ENCODE peak calls at places on chromosomes 7 and 10, in nine cellular contexts. One of them, this sample, is unnamed. For H3K4me1, the result is how much of the 10 kb centered on the place peaks cover.

GRCh38 chr10:69232736-69233135 is 12.6 kb downstream of the HKDC1 start:
- DNase-seq in transverse colon: peak
- DNase-seq in spleen: peak
- DNase-seq in HCT116: no peak
- DNase-seq in GM12878: no peak
- DNase-seq in tibial nerve: no peak
- DNase-seq in IMR-90: no peak
- DNase-seq in right lobe of liver: no peak
- DNase-seq in uterus: no peak
- DNase-seq in this sample: no peak

GRCh38 chr7:105691692-105692564 is 110.6 kb upstream of the EFCAB10 start:
- DNase-seq in GM12878: no peak
- DNase-seq in IMR-90: peak
- DNase-seq in right lobe of liver: peak
- DNase-seq in spleen: peak
- DNase-seq in uterus: peak
- DNase-seq in HCT116: no peak
- DNase-seq in tibial nerve: peak
- DNase-seq in transverse colon: peak
- DNase-seq in this sample: peak

GRCh38 chr10:119543814-119544642 is 1.5 kb upstream of the RGS10 start:
- DNase-seq in tibial nerve: no peak
- DNase-seq in IMR-90: no peak
- DNase-seq in uterus: peak
- DNase-seq in spleen: no peak
- DNase-seq in HCT116: no peak
- DNase-seq in GM12878: no peak
- DNase-seq in right lobe of liver: no peak
- DNase-seq in transverse colon: no peak
- DNase-seq in this sample: no peak

GRCh38 chr10:77393821-77394501 is 243.6 kb downstream of the KCNMA1 start:
- DNase-seq in right lobe of liver: no peak
- DNase-seq in spleen: no peak
- DNase-seq in transverse colon: no peak
- DNase-seq in GM12878: no peak
- DNase-seq in uterus: peak
- DNase-seq in IMR-90: no peak
- DNase-seq in HCT116: no peak
- DNase-seq in tibial nerve: no peak
- DNase-seq in this sample: no peak

GRCh38 chr10:130984686-130985085 is 326.8 kb downstream of the TCERG1L start:
- DNase-seq in tibial nerve: no peak
- DNase-seq in uterus: no peak
- DNase-seq in spleen: no peak
- DNase-seq in GM12878: no peak
- DNase-seq in IMR-90: no peak
- DNase-seq in HCT116: no peak
- DNase-seq in right lobe of liver: no peak
- DNase-seq in transverse colon: no peak
- DNase-seq in this sample: no peak

GRCh38 chr7:139669106-139670061 is 108.4 kb downstream of the HIPK2 start:
- DNase-seq in IMR-90: no peak
- DNase-seq in HCT116: no peak
- DNase-seq in tibial nerve: no peak
- DNase-seq in GM12878: no peak
- DNase-seq in transverse colon: no peak
- DNase-seq in uterus: no peak
- DNase-seq in right lobe of liver: no peak
- DNase-seq in spleen: no peak
- DNase-seq in this sample: no peak

GRCh38 chr7:159108491-159108890 is 36.2 kb downstream of the VIPR2 start:
- DNase-seq in GM12878: no peak
- DNase-seq in right lobe of liver: no peak
- DNase-seq in tibial nerve: no peak
- DNase-seq in HCT116: no peak
- DNase-seq in spleen: peak
- DNase-seq in transverse colon: no peak
- DNase-seq in IMR-90: no peak
- DNase-seq in uterus: no peak
- DNase-seq in this sample: peak

GRCh38 chr10:17747883-17748550 is 4.0 kb upstream of the TMEM236 start:
- DNase-seq in HCT116: no peak
- DNase-seq in tibial nerve: no peak
- DNase-seq in IMR-90: peak
- DNase-seq in uterus: no peak
- DNase-seq in spleen: no peak
- DNase-seq in transverse colon: no peak
- DNase-seq in right lobe of liver: no peak
- DNase-seq in GM12878: no peak
- DNase-seq in this sample: no peak

GRCh38 chr7:77544523-77544922 is 7.4 kb downstream of the PTPN12 start:
- DNase-seq in HCT116: no peak
- DNase-seq in uterus: no peak
- DNase-seq in spleen: no peak
- DNase-seq in right lobe of liver: no peak
- DNase-seq in IMR-90: peak
- DNase-seq in GM12878: no peak
- DNase-seq in tibial nerve: no peak
- DNase-seq in transverse colon: no peak
- DNase-seq in this sample: no peak
- H3K4me1 ChIP-seq in HCT116: under half
- H3K4me1 ChIP-seq in uterus: under half
- H3K4me1 ChIP-seq in spleen: under half
- H3K4me1 ChIP-seq in right lobe of liver: under half
- H3K4me1 ChIP-seq in IMR-90: under half
- H3K4me1 ChIP-seq in GM12878: under half
- H3K4me1 ChIP-seq in tibial nerve: under half
- H3K4me1 ChIP-seq in transverse colon: half or more
- H3K4me1 ChIP-seq in this sample: half or more

DNA sequence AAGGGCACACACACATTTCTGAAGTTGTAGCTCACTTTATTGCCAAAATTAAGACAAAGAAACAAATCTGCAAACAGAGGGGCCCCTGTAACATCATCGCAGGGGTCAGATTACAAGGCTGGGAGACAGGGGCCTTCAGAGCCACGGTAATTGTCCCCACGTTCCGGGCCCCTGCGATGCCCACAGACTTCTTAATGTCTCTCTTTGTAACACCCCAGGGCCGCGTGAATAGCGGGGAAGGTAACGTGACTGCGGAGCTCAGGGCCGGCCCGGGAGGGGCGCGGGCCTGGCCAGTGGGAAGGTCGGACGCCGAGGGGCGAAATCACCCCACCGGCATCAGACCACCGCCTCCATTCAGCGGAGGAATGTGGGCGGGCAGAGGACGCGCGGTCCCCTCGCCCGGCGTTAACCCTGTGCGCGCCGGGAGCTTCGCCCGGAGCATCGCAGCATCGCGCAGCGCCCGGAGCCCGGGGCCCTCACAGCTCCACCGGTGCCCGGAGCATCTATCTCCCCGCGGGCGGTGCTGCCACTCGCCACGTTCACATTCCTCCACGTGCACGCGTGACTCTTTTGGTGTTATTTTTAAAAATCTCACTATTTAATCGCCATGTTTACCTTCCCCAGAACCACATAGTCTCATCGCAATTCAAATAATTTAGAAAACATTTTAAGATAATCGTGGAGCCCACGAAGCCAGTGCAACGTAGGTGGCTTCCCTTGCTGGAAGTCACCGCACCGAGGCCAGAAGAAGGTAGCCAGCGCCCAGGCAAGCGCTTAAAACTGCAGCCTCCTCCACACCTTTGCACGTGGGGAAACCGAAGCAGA is 22.0 kb downstream of the FGFBP3 start:
- DNase-seq in transverse colon: peak
- DNase-seq in right lobe of liver: no peak
- DNase-seq in HCT116: no peak
- DNase-seq in GM12878: no peak
- DNase-seq in uterus: peak
- DNase-seq in tibial nerve: no peak
- DNase-seq in spleen: peak
- DNase-seq in IMR-90: no peak
- DNase-seq in this sample: peak
- TF ChIP-seq POLR2A in transverse colon: no peak
- TF ChIP-seq POLR2A in right lobe of liver: no peak
- TF ChIP-seq POLR2A in HCT116: no peak
- TF ChIP-seq POLR2A in GM12878: no peak
- TF ChIP-seq POLR2A in uterus: no peak
- TF ChIP-seq POLR2A in tibial nerve: peak
- TF ChIP-seq POLR2A in spleen: no peak
- TF ChIP-seq POLR2A in IMR-90: no peak
- TF ChIP-seq POLR2A in this sample: no peak

DNA sequence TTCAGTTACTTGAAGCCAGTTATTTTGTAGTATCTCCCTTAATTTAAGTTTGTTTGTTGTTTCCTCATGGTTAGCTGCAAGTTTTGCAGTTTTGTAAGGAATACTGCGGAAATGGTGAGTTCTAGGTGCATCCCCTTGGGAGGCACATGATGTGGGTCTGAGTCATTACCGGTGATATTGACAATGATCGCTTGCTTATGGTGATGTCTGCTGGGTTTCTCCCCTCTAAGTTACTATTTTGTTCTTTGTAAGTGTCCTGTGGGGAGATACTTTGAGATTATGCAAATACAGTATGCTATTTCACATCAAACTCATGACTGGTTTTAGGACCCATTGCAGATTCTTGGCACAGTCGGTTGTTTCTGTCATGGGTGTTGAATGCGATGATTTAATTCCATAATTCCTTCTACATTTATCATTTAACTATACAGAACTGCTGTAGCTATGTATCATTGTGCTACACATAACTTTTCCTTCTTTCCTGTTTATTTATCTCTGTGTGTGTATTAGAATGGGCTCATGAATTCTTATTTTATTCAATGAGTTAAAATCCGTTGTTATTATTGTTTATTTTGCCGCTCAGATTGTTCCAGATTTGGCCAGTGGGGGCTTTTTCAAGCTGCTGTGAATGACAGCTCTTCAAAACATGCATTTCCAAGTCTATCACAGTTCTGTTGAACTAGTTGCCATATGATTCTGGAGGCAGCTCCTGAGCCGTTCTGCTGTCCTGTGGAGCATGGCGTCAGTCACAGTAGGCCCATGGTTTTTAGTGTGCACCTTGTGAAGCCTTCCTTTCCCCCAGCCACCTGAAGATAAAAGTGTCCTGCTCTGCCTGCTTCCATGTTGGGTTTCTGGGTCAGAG is 18.4 kb downstream of the TSPAN14 start:
- DNase-seq in IMR-90: peak
- DNase-seq in GM12878: peak
- DNase-seq in right lobe of liver: no peak
- DNase-seq in HCT116: no peak
- DNase-seq in spleen: no peak
- DNase-seq in uterus: no peak
- DNase-seq in transverse colon: no peak
- DNase-seq in tibial nerve: no peak
- DNase-seq in this sample: no peak
- H3K4me1 ChIP-seq in IMR-90: under half
- H3K4me1 ChIP-seq in GM12878: half or more
- H3K4me1 ChIP-seq in right lobe of liver: under half
- H3K4me1 ChIP-seq in HCT116: half or more
- H3K4me1 ChIP-seq in spleen: half or more
- H3K4me1 ChIP-seq in uterus: under half
- H3K4me1 ChIP-seq in transverse colon: half or more
- H3K4me1 ChIP-seq in tibial nerve: half or more
- H3K4me1 ChIP-seq in this sample: half or more

GRCh38 chr7:21428642-21428941 is 709 bp downstream of the SP4 start:
- DNase-seq in spleen: no peak
- DNase-seq in IMR-90: no peak
- DNase-seq in HCT116: no peak
- DNase-seq in right lobe of liver: no peak
- DNase-seq in uterus: no peak
- DNase-seq in transverse colon: no peak
- DNase-seq in GM12878: no peak
- DNase-seq in tibial nerve: no peak
- DNase-seq in this sample: no peak

GRCh38 chr7:21426286-21426957 is 1.5 kb upstream of the SP4 start:
- DNase-seq in GM12878: no peak
- DNase-seq in HCT116: no peak
- DNase-seq in spleen: no peak
- DNase-seq in uterus: no peak
- DNase-seq in transverse colon: no peak
- DNase-seq in tibial nerve: no peak
- DNase-seq in right lobe of liver: no peak
- DNase-seq in IMR-90: no peak
- DNase-seq in this sample: no peak

GRCh38 chr7:21427861-21428641 is at the start of gene SP4:
- DNase-seq in spleen: peak
- DNase-seq in uterus: peak
- DNase-seq in HCT116: peak
- DNase-seq in tibial nerve: peak
- DNase-seq in right lobe of liver: peak
- DNase-seq in IMR-90: peak
- DNase-seq in GM12878: peak
- DNase-seq in transverse colon: peak
- DNase-seq in this sample: peak

GRCh38 chr7:21429021-21429420 is 1.1 kb downstream of the SP4 start:
- DNase-seq in IMR-90: no peak
- DNase-seq in GM12878: no peak
- DNase-seq in spleen: no peak
- DNase-seq in tibial nerve: no peak
- DNase-seq in HCT116: no peak
- DNase-seq in uterus: no peak
- DNase-seq in transverse colon: no peak
- DNase-seq in right lobe of liver: no peak
- DNase-seq in this sample: no peak

DNA sequence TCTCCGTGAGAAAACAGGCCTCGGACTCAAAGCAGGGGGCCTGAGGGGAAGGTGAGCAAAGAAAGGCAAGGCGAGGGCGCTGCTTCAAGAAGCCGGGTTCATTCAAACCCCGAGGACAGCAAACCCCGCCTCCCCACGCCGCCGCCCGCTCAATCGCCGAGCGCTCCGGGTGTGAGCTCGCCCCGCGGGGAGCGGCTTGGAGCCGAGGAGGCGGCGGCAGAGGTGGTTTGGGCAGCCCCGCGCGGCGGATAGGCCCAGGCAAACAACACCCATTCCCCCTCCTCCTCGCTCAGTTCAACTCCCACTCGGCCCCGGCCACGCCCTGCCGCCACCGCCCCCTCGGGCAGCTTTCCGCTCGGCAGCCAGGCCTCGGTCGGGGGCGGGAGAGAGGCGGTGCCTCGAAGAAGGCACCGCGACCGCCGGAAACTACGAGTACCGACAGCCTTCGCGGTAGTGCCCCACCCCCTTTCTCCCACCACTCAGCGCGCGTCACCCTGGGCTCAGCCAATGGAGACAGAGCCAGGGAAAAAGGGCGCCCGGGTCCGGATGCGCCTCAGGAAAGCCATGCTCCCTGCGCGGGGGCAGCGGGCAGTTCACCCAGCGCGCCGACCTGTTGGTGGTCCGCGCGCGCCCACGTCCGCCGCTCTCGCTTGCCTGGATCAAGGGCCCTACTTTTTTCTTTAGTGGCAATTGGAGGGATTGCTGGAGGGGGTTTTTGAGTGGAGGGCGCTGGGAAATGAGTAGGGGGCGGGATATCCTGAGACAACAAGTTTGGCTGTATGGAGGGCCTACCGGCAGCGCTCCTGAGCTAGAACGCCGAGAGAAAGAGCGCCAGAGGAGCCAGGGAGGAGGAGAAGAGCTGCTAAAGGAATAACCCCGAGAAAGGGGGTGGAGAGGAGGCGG is 674 bp upstream of the SP4 start:
- DNase-seq in tibial nerve: peak
- DNase-seq in HCT116: peak
- DNase-seq in spleen: peak
- DNase-seq in right lobe of liver: peak
- DNase-seq in uterus: peak
- DNase-seq in IMR-90: peak
- DNase-seq in GM12878: peak
- DNase-seq in transverse colon: peak
- DNase-seq in this sample: peak
- TF ChIP-seq POLR2A in tibial nerve: peak
- TF ChIP-seq POLR2A in HCT116: peak
- TF ChIP-seq POLR2A in spleen: peak
- TF ChIP-seq POLR2A in right lobe of liver: peak
- TF ChIP-seq POLR2A in uterus: peak
- TF ChIP-seq POLR2A in IMR-90: peak
- TF ChIP-seq POLR2A in GM12878: peak
- TF ChIP-seq POLR2A in transverse colon: peak
- TF ChIP-seq POLR2A in this sample: peak